ENCODE peak calls at places on chromosomes 5 and 9, in five cellular contexts. L is SK-N-SH, W is BE2C, S is heart left ventricle, Y is right cardiac atrium. Q is an unnamed sample.

GRCh38 chr9:120382453-120382852 is 197.5 kb downstream of the CDK5RAP2 start:
- DNase-seq in W (no peak), L (no peak), Y (no peak), S (no peak), Q (no peak)

GRCh38 chr5:154467655-154468354 is 10.2 kb downstream of the HAND1 start:
- DNase-seq in S (peak; percentile 81), L (peak; percentile 85), W (peak; percentile 90), Y (peak; percentile 79), Q (peak; percentile 64)

GRCh38 chr9:13615660-13616615 is 336.4 kb upstream of the MPDZ start:
- DNase-seq in L (no peak), S (no peak), W (no peak), Y (no peak), Q (no peak)

GRCh38 chr9:36504154-36504550 is 68.5 kb upstream of the MELK start:
- DNase-seq in S (no peak), W (no peak), Y (no peak), L (no peak), Q (peak; percentile 46)

GRCh38 chr9:7304596-7304995 is 495.0 kb downstream of the DMAC1 start:
- DNase-seq in W (no peak), Y (no peak), S (no peak), L (no peak), Q (no peak)

GRCh38 chr9:69905291-69905690 is 84.7 kb downstream of the CFAP95 start:
- DNase-seq in L (no peak), S (no peak), W (no peak), Y (no peak), Q (no peak)

GRCh38 chr9:136021891-136022681 is 60.9 kb upstream of the UBAC1 start:
- DNase-seq in W (peak; percentile 7), S (peak; percentile 42), L (no peak), Y (peak; percentile 12), Q (no peak)

GRCh38 chr5:134541736-134542376 is 16.4 kb downstream of the JADE2 start:
- DNase-seq in S (peak; percentile 66), Y (peak; percentile 79), L (no peak), W (no peak), Q (no peak)

GRCh38 chr9:27353405-27354229 is 56.7 kb upstream of the EQTN start:
- DNase-seq in W (peak; percentile 67), S (no peak), L (peak; percentile 64), Y (peak; percentile 46), Q (no peak)

GRCh38 chr5:147520450-147520849 is 10.6 kb upstream of the DPYSL3 start:
- DNase-seq in L (no peak), W (no peak), S (no peak), Y (no peak), Q (no peak)

GRCh38 chr5:133952729-133953567 is 15.5 kb downstream of the C5orf15 start:
- DNase-seq in L (no peak), W (no peak), S (peak; percentile 69), Y (peak; percentile 66), Q (no peak)

GRCh38 chr5:102668220-102668930 is 86.7 kb upstream of the PAM start:
- DNase-seq in L (no peak), W (no peak), S (no peak), Y (no peak), Q (no peak)

GRCh38 chr9:82991684-82992083 is 71.3 kb downstream of the RASEF start:
- DNase-seq in L (peak; percentile 30), W (peak; percentile 24), S (no peak), Y (no peak), Q (no peak)

GRCh38 chr5:43193171-43193951 is 1.3 kb downstream of the NIM1K start:
- DNase-seq in S (no peak), L (peak; percentile 69), W (peak; percentile 13), Y (no peak), Q (peak; percentile 62)

GRCh38 chr5:44565872-44566271 is 176.7 kb upstream of the FGF10 start:
- DNase-seq in L (no peak), S (no peak), W (no peak), Y (no peak), Q (no peak)

GRCh38 chr5:102853680-102854079 is 98.6 kb downstream of the PAM start:
- DNase-seq in W (no peak), S (no peak), Y (no peak), L (no peak), Q (no peak)

GRCh38 chr5:115439042-115439441 is 105.5 kb downstream of the FEM1C start:
- DNase-seq in L (no peak), Y (no peak), W (no peak), S (no peak), Q (no peak)

GRCh38 chr5:134566181-134566740 is 40.8 kb downstream of the JADE2 start:
- DNase-seq in L (no peak), Y (no peak), S (no peak), W (no peak), Q (no peak)

GRCh38 chr5:172782169-172783039 is 11.4 kb upstream of the DUSP1 start:
- DNase-seq in W (no peak), L (no peak), Y (no peak), S (no peak), Q (no peak)

GRCh38 chr9:115649991-115650472 is 503.6 kb upstream of the PAPPA start:
- DNase-seq in S (peak; percentile 67), Y (peak; percentile 77), L (no peak), W (no peak), Q (no peak)

GRCh38 chr5:120942551-120942950 is 478.5 kb downstream of the PRR16 start:
- DNase-seq in S (no peak), W (no peak), L (no peak), Y (no peak), Q (no peak)

GRCh38 chr5:56191646-56192045 is 41.5 kb downstream of the ANKRD55 start:
- DNase-seq in W (no peak), Y (no peak), S (no peak), L (no peak), Q (no peak)
- H3K4me3 ChIP-seq in W (no peak overlapping the region), Y (no peak overlapping the region), S (no peak overlapping the region), L (no peak overlapping the region), Q (no peak overlapping the region)

DNA sequence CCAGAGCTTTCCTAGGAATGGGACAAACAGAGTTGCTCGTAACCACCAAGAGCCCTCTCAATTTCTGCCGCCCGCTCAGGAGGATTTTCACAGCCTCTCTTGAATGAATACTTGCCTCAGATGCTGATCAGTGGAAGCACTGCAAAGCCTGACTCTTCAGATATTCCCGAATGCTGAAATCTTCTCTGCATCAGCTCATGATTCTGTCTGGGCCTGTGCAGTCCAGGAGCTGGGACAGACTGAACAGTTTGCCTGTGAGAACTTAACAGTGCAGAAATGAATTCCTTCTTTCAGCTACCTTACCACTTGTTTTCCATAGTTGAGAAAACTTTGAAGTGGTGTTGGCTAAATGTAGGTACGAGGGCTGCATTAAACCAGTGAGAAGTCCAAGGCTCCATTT is 17.1 kb downstream of the ZNF462 start:
- DNase-seq in L (no peak), Y (no peak), S (no peak), W (no peak), Q (no peak)
- H3K4me1 ChIP-seq in L (peaks cover 8% of the 10 kb centered on the region), Y (peaks cover 15% of the 10 kb centered on the region), S (peaks cover 69% of the 10 kb centered on the region), W (peaks cover 20% of the 10 kb centered on the region), Q (no peaks in the 10 kb centered on the region)

GRCh38 chr9:106915851-106916250 is 52.9 kb downstream of the ZNF462 start:
- DNase-seq in W (no peak), Y (no peak), L (no peak), S (no peak), Q (no peak)
- H3K4me3 ChIP-seq in W (no peak overlapping the region), Y (no peak overlapping the region), L (no peak overlapping the region), S (no peak overlapping the region), Q (no peak overlapping the region)

GRCh38 chr5:124732891-124733670 is 13.4 kb downstream of the ZNF608 start:
- DNase-seq in S (no peak), L (no peak), W (no peak), Y (no peak), Q (no peak)
- H3K4me1 ChIP-seq in S (peaks cover 18% of the 10 kb centered on the region), L (peaks cover 11% of the 10 kb centered on the region), W (peaks cover 40% of the 10 kb centered on the region), Y (peaks cover 5% of the 10 kb centered on the region), Q (no peaks in the 10 kb centered on the region)

DNA sequence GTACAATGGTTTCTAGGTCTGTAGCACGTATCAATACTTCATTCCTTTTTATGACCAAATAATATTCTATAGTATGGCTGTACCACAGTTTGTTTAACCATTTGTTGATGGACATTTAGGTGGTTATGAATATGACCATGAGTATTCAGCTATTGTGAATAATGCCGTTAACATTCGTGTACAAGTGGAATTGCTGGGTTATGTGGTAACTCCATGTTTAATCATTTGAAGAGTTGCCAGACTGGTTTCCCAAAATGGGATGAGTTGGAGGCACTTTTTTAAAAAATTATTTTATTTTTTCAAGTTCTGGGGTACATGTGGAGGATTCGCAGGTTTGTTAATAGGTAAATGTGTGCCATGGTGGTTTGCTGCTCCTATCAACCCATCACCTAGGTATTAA is 4.6 kb downstream of the SNX2 start:
- DNase-seq in L (no peak), W (no peak), Y (no peak), S (no peak), Q (no peak)
- H3K4me3 ChIP-seq in L (no peak overlapping the region), W (no peak overlapping the region), Y (no peak overlapping the region), S (no peak overlapping the region), Q (no peak overlapping the region)

GRCh38 chr5:142244440-142244839 is 80.4 kb downstream of the SPRY4 start:
- DNase-seq in S (no peak), W (no peak), L (no peak), Y (no peak), Q (no peak)

GRCh38 chr5:142245776-142246175 is 79.0 kb downstream of the SPRY4 start:
- DNase-seq in L (no peak), Y (no peak), W (no peak), S (no peak), Q (no peak)

GRCh38 chr5:142248853-142249462 is 75.9 kb downstream of the SPRY4 start:
- DNase-seq in L (no peak), Y (peak; percentile 80), W (no peak), S (peak; percentile 81), Q (no peak)

GRCh38 chr5:142250119-142250518 is 74.7 kb downstream of the SPRY4 start:
- DNase-seq in Y (no peak), S (no peak), L (no peak), W (no peak), Q (no peak)

DNA sequence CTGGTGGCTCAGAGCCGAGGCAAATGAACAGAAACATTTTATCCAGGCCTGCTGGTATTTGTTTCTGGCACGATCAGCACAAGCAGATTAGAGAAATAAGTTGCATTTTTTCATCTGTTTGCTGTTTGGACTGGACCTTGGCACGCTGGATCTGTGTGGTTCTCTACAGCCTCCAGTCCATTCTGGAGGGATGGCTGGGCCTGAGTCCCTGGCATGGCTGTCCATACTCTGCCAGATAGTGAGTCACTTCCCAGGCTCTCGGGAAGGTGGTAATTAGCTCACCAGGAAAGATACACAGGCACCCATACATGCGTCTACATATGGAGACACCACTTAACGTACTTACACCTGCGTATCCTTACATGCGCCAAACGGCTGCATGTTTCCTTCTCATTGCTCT is 78.6 kb downstream of the SPRY4 start:
- DNase-seq in W (no peak), S (no peak), L (no peak), Y (peak; percentile 60), Q (no peak)
- H3K4me1 ChIP-seq in W (no peaks in the 10 kb centered on the region), S (peaks cover 20% of the 10 kb centered on the region), L (peaks cover 5% of the 10 kb centered on the region), Y (no peaks in the 10 kb centered on the region), Q (no peaks in the 10 kb centered on the region)

GRCh38 chr9:21964925-21965385 is 29.2 kb downstream of the CDKN2A start:
- DNase-seq in S (no peak), W (no peak), Y (peak; percentile 24), L (no peak), Q (peak; percentile 87)
- H3K4me3 ChIP-seq in S (peak overlapping the region; percentile 22), W (no peak overlapping the region), Y (peak overlapping the region; percentile 11), L (peak overlapping the region; percentile 27), Q (peak overlapping the region; percentile 57)